ENCODE peak calls at places on chromosome 7, in eight cellular contexts. Q is tibial artery; K is GM20000; B is CD8-positive, alpha-beta T cell; N is activated CD4-positive, alpha-beta T cell treated with anti-CD3 and anti-CD28 coated beads for 24 hours; J is renal cortical epithelial cell; T is Peyer's patch; H is NCI-H2029. Y is an unnamed sample.

GRCh38 chr7:155410436-155410835 is 47.5 kb upstream of the EN2 start:
- DNase-seq in Q (no peak), K (no peak), B (no peak), N (no peak), J (no peak), T (no peak), H (no peak), Y (no peak)

GRCh38 chr7:94580601-94581000 is 71.0 kb downstream of the CASD1 start:
- DNase-seq in Q (no peak), K (no peak), B (no peak), N (no peak), J (peak; percentile 86), T (no peak), H (peak; percentile 8), Y (no peak)

GRCh38 chr7:6251653-6252052 is 20.8 kb downstream of the CYTH3 start:
- DNase-seq in Q (no peak), K (no peak), B (no peak), N (no peak), J (no peak), T (no peak), H (no peak), Y (no peak)

GRCh38 chr7:92461027-92462003 is 14.0 kb downstream of the GATAD1 start:
- DNase-seq in Q (no peak), K (peak; percentile 54), B (no peak), N (peak; percentile 10), J (peak; percentile 52), T (peak; percentile 49), H (peak; percentile 46), Y (no peak)

GRCh38 chr7:82050134-82050533 is 280.3 kb upstream of the HGF start:
- DNase-seq in Q (no peak), K (no peak), B (no peak), N (no peak), J (peak; percentile 93), T (no peak), H (no peak), Y (no peak)

GRCh38 chr7:23653942-23654341 is 26.1 kb upstream of the FAM221A start:
- DNase-seq in Q (no peak), K (no peak), B (no peak), N (no peak), J (no peak), T (no peak), H (no peak), Y (no peak)

GRCh38 chr7:1278543-1278942 is 45.9 kb downstream of the UNCX start:
- DNase-seq in Q (no peak), K (no peak), B (no peak), N (no peak), J (no peak), T (no peak), H (no peak), Y (no peak)

GRCh38 chr7:131546583-131547111 is 9.8 kb downstream of the PODXL start:
- DNase-seq in Q (no peak), K (peak; percentile 64), B (no peak), N (peak; percentile 23), J (no peak), T (no peak), H (peak; percentile 53), Y (no peak)

GRCh38 chr7:116231543-116232401 is 21.4 kb downstream of the TES start:
- DNase-seq in Q (no peak), K (no peak), B (no peak), N (no peak), J (peak; percentile 79), T (no peak), H (no peak), Y (no peak)

GRCh38 chr7:112556633-112557032 is 75.8 kb downstream of the LSMEM1 start:
- DNase-seq in Q (no peak), K (peak; percentile 26), B (no peak), N (no peak), J (peak; percentile 33), T (no peak), H (no peak), Y (no peak)

GRCh38 chr7:2645274-2645868 is 13.6 kb downstream of the TTYH3 start:
- DNase-seq in Q (no peak), K (peak; percentile 71), B (peak; percentile 77), N (no peak), J (no peak), T (peak; percentile 86), H (no peak), Y (no peak)

GRCh38 chr7:128792471-128793183 is 859 bp downstream of the CCDC136 start:
- DNase-seq in Q (no peak), K (no peak), B (no peak), N (no peak), J (no peak), T (no peak), H (no peak), Y (no peak)

GRCh38 chr7:29565982-29566746 is 2.5 kb downstream of the PRR15 start:
- DNase-seq in Q (peak; percentile 20), K (no peak), B (no peak), N (no peak), J (no peak), T (peak; percentile 55), H (no peak), Y (no peak)

GRCh38 chr7:6169805-6170520 is 102.5 kb downstream of the CYTH3 start:
- DNase-seq in Q (no peak), K (no peak), B (no peak), N (no peak), J (no peak), T (no peak), H (no peak), Y (no peak)

GRCh38 chr7:148116954-148117353 is 473.6 kb upstream of the C7orf33 start:
- DNase-seq in Q (no peak), K (no peak), B (no peak), N (no peak), J (no peak), T (no peak), H (no peak), Y (no peak)

GRCh38 chr7:27921081-27921836 is 181.3 kb downstream of the TAX1BP1 start:
- DNase-seq in Q (no peak), K (peak; percentile 30), B (no peak), N (no peak), J (peak; percentile 96), T (no peak), H (peak; percentile 49), Y (no peak)

GRCh38 chr7:71990138-71990462 is 422.0 kb downstream of the CALN1 start:
- DNase-seq in Q (no peak), K (no peak), B (no peak), N (no peak), J (no peak), T (no peak), H (no peak), Y (no peak)

GRCh38 chr7:105316578-105317375 is 71.9 kb downstream of the SRPK2 start:
- DNase-seq in Q (no peak), K (no peak), B (no peak), N (no peak), J (no peak), T (no peak), H (no peak), Y (no peak)